ENCODE peak calls at places on chromosome 1, in seven cellular contexts. N, S, A, W, H, X and T are unnamed samples.

GRCh38 chr1:9315411-9316079 is 22.9 kb downstream of the SPSB1 start:
- DNase-seq in H (peak; percentile 78), X (no peak), S (no peak), N (peak; percentile 18), A (peak; percentile 78), W (no peak), T (no peak)

GRCh38 chr1:10635385-10635896 is 160.7 kb downstream of the PEX14 start:
- DNase-seq in S (no peak), N (no peak), H (no peak), X (no peak), A (no peak), W (peak; percentile 33), T (no peak)

GRCh38 chr1:180975551-180975950 is 47.1 kb downstream of the STX6 start:
- DNase-seq in S (no peak), W (no peak), N (no peak), X (no peak), H (no peak), A (peak; percentile 12), T (no peak)

GRCh38 chr1:199297901-199298300 is 659.1 kb downstream of the PTPRC start:
- DNase-seq in S (no peak), N (no peak), H (no peak), W (no peak), A (no peak), X (no peak), T (no peak)

GRCh38 chr1:73943270-73943669 is 254.7 kb downstream of the LRRIQ3 start:
- DNase-seq in A (no peak), H (no peak), X (no peak), S (no peak), N (no peak), W (no peak), T (no peak)

GRCh38 chr1:220594356-220594755 is 66.4 kb downstream of the MARK1 start:
- DNase-seq in N (no peak), X (peak; percentile 16), S (no peak), A (no peak), H (no peak), W (no peak), T (no peak)

GRCh38 chr1:210446479-210446878 is 117.8 kb downstream of the HHAT start:
- DNase-seq in S (peak; percentile 47), X (no peak), A (no peak), H (peak; percentile 90), N (no peak), W (peak; percentile 34), T (no peak)

GRCh38 chr1:89943846-89944781 is 50.8 kb upstream of the ZNF326 start:
- DNase-seq in W (no peak), S (no peak), H (no peak), X (no peak), N (no peak), A (no peak), T (no peak)

GRCh38 chr1:117609471-117609911 is 3.6 kb downstream of the TENT5C start:
- DNase-seq in A (no peak), W (no peak), S (no peak), X (no peak), H (no peak), N (no peak), T (no peak)